ENCODE peak calls at places on chromosomes 5 and 9, in eight cellular contexts. H is NAMALWA; D is CD4-positive, alpha-beta T cell; W is HuH-7; V is GM13977; C is stimulated activated CD8-positive, alpha-beta memory T cell treated with anti-CD3 and anti-CD28 coated beads, Interleukin-4, amount 100 ng/mL, for 24 hours; N is NCI-H2171; A is DMS153. B is an unnamed sample.

GRCh38 chr9:136103651-136104487 is 8.8 kb upstream of the NACC2 start:
- DNase-seq in D (no peak), N (peak; percentile 93), C (no peak), W (no peak), V (no peak), A (peak; percentile 91), H (no peak), B (no peak)

GRCh38 chr5:73859696-73860095 is 233.7 kb downstream of the ARHGEF28 start:
- DNase-seq in A (no peak), H (no peak), C (no peak), N (no peak), V (no peak), D (no peak), W (no peak), B (no peak)

GRCh38 chr9:129197978-129198736 is 20.1 kb upstream of the IER5L start:
- DNase-seq in C (no peak), N (no peak), V (no peak), A (no peak), W (no peak), H (no peak), D (no peak), B (no peak)

GRCh38 chr5:179342577-179342976 is 2.7 kb downstream of the ADAMTS2 start:
- DNase-seq in N (no peak), H (no peak), A (no peak), D (no peak), V (no peak), W (no peak), C (no peak), B (no peak)

GRCh38 chr9:100465270-100465669 is 7.7 kb upstream of the TMEFF1 start:
- DNase-seq in V (no peak), C (no peak), A (no peak), N (no peak), W (no peak), D (no peak), H (no peak), B (no peak)

GRCh38 chr5:170633235-170634041 is 129.6 kb downstream of the KCNIP1 start:
- DNase-seq in C (no peak), V (no peak), D (no peak), A (no peak), N (no peak), H (no peak), W (peak; percentile 24), B (peak; percentile 24)

GRCh38 chr9:22052376-22052945 is 43.4 kb upstream of the CDKN2B start:
- DNase-seq in W (no peak), N (no peak), D (no peak), A (peak; percentile 55), C (peak; percentile 1), H (no peak), V (peak; percentile 23), B (no peak)

GRCh38 chr5:96075579-96076289 is 114.1 kb upstream of the ELL2 start:
- DNase-seq in D (no peak), V (no peak), A (no peak), W (no peak), H (no peak), N (peak; percentile 6), C (no peak), B (no peak)

GRCh38 chr9:132434875-132435274 is 24.9 kb downstream of the CFAP77 start:
- DNase-seq in H (no peak), N (no peak), C (no peak), W (no peak), D (no peak), V (no peak), A (no peak), B (peak; percentile 75)

GRCh38 chr5:63961125-63961597 is 1.1 kb downstream of the HTR1A start:
- DNase-seq in H (no peak), A (no peak), N (no peak), D (no peak), W (no peak), C (no peak), V (no peak), B (peak; percentile 35)

GRCh38 chr9:19934301-19934868 is 145.5 kb upstream of the SLC24A2 start:
- DNase-seq in A (no peak), C (no peak), V (no peak), W (no peak), N (no peak), D (no peak), H (no peak), B (no peak)

GRCh38 chr5:142872795-142873194 is 102.6 kb downstream of the ARHGAP26 start:
- DNase-seq in W (no peak), N (no peak), V (no peak), H (no peak), A (no peak), C (no peak), D (no peak), B (no peak)

GRCh38 chr5:132012385-132013005 is 1.0 kb upstream of the ACSL6 start:
- DNase-seq in A (no peak), V (peak; percentile 38), W (peak; percentile 75), C (no peak), D (no peak), N (no peak), H (no peak), B (peak; percentile 4)

GRCh38 chr5:129098488-129099183 is 4.1 kb downstream of the ISOC1 start:
- DNase-seq in H (no peak), W (no peak), V (no peak), N (no peak), D (no peak), C (no peak), A (no peak), B (no peak)

GRCh38 chr9:74551266-74551665 is 54.1 kb downstream of the RORB start:
- DNase-seq in C (no peak), N (no peak), A (no peak), H (no peak), D (no peak), W (no peak), V (no peak), B (no peak)

GRCh38 chr5:81751836-81752643 is 1.1 kb upstream of the SSBP2 start:
- DNase-seq in A (no peak), W (peak; percentile 24), H (no peak), D (peak; percentile 5), C (peak; percentile 2), N (no peak), V (no peak), B (peak; percentile 34)

GRCh38 chr9:18906656-18907395 is 126.2 kb downstream of the SAXO1 start:
- DNase-seq in N (no peak), W (no peak), A (no peak), D (no peak), C (no peak), H (no peak), V (no peak), B (no peak)

GRCh38 chr5:109911731-109912130 is 222.0 kb downstream of the MAN2A1 start:
- DNase-seq in H (no peak), C (no peak), W (no peak), D (no peak), V (no peak), N (peak; percentile 13), A (no peak), B (no peak)

GRCh38 chr5:120405923-120406322 is 58.2 kb upstream of the PRR16 start:
- DNase-seq in D (no peak), V (no peak), N (no peak), C (no peak), H (no peak), A (no peak), W (no peak), B (no peak)

GRCh38 chr5:131393498-131393968 is 129.7 kb downstream of the CDC42SE2 start:
- DNase-seq in D (no peak), A (no peak), C (no peak), W (no peak), N (no peak), V (no peak), H (no peak), B (no peak)

GRCh38 chr9:137521405-137521985 is 28.7 kb downstream of the PNPLA7 start:
- DNase-seq in A (no peak), N (no peak), W (no peak), C (no peak), H (no peak), V (no peak), D (no peak), B (no peak)

GRCh38 chr5:132046915-132047314 is 13.5 kb upstream of the IL3 start:
- DNase-seq in A (no peak), W (no peak), V (no peak), C (no peak), N (no peak), H (no peak), D (no peak), B (no peak)

GRCh38 chr9:91101598-91102168 is 260.0 kb downstream of the AUH start:
- DNase-seq in D (peak; percentile 66), N (no peak), W (no peak), A (no peak), C (peak; percentile 59), V (no peak), H (no peak), B (no peak)

GRCh38 chr5:179345429-179346321 is at the start of gene ADAMTS2:
- DNase-seq in W (no peak), V (no peak), N (peak; percentile 26), A (no peak), H (no peak), D (no peak), C (peak; percentile 3), B (peak; percentile 23)

GRCh38 chr5:59036274-59036961 is 453.5 kb downstream of the RAB3C start:
- DNase-seq in D (no peak), V (no peak), W (no peak), C (no peak), H (no peak), A (peak; percentile 13), N (no peak), B (no peak)

GRCh38 chr5:57172466-57172961 is 1.3 kb upstream of the GPBP1 start:
- DNase-seq in D (no peak), W (no peak), H (peak; percentile 56), V (no peak), C (no peak), N (no peak), A (no peak), B (no peak)

GRCh38 chr5:37921452-37921851 is 81.6 kb upstream of the GDNF start:
- DNase-seq in C (no peak), N (no peak), D (no peak), W (no peak), H (no peak), A (no peak), V (no peak), B (no peak)

B was measured in WERI-Rb-1.